ENCODE peak calls at places on chromosomes 16 and 17, in eight cellular contexts. E is RWPE1, H is uterus, W is tibial artery, J is psoas muscle, M is mucosa of descending colon, Z is H9, G is BJ. L is an unnamed sample.

GRCh38 chr17:28745777-28746473 is 2.1 kb downstream of the TRAF4 start:
- DNase-seq in E (peak), H (no peak), W (no peak), J (no peak), M (peak), Z (peak), G (no peak), L (no peak)

GRCh38 chr17:31295489-31295871 is 1.6 kb downstream of the OMG start:
- DNase-seq in E (no peak), H (no peak), W (no peak), J (no peak), M (no peak), Z (no peak), G (no peak), L (no peak)

GRCh38 chr17:29579866-29580771 is 9.3 kb downstream of the GIT1 start:
- DNase-seq in E (peak), H (peak), W (peak), J (peak), M (peak), Z (peak), G (no peak), L (peak)

GRCh38 chr17:44905006-44906000 is 6.1 kb upstream of the EFTUD2 start:
- DNase-seq in E (no peak), H (no peak), W (peak), J (no peak), M (no peak), Z (no peak), G (no peak), L (no peak)

GRCh38 chr16:86507173-86508027 is 2.9 kb upstream of the FOXF1 start:
- DNase-seq in E (no peak), H (no peak), W (no peak), J (no peak), M (no peak), Z (no peak), G (no peak), L (no peak)

GRCh38 chr16:15141586-15141985 is 47.5 kb upstream of the RRN3 start:
- DNase-seq in E (no peak), H (no peak), W (peak), J (no peak), M (no peak), Z (no peak), G (no peak), L (no peak)

GRCh38 chr17:27315796-27316465 is 22.0 kb downstream of the WSB1 start:
- DNase-seq in E (no peak), H (no peak), W (no peak), J (no peak), M (no peak), Z (no peak), G (no peak), L (no peak)

GRCh38 chr16:3283525-3284447 is 495 bp downstream of the ZNF263 start:
- DNase-seq in E (no peak), H (no peak), W (peak), J (peak), M (peak), Z (no peak), G (no peak), L (peak)

GRCh38 chr17:41404024-41404651 is 6.7 kb upstream of the KRT31 start:
- DNase-seq in E (peak), H (no peak), W (no peak), J (no peak), M (no peak), Z (no peak), G (peak), L (no peak)

DNA sequence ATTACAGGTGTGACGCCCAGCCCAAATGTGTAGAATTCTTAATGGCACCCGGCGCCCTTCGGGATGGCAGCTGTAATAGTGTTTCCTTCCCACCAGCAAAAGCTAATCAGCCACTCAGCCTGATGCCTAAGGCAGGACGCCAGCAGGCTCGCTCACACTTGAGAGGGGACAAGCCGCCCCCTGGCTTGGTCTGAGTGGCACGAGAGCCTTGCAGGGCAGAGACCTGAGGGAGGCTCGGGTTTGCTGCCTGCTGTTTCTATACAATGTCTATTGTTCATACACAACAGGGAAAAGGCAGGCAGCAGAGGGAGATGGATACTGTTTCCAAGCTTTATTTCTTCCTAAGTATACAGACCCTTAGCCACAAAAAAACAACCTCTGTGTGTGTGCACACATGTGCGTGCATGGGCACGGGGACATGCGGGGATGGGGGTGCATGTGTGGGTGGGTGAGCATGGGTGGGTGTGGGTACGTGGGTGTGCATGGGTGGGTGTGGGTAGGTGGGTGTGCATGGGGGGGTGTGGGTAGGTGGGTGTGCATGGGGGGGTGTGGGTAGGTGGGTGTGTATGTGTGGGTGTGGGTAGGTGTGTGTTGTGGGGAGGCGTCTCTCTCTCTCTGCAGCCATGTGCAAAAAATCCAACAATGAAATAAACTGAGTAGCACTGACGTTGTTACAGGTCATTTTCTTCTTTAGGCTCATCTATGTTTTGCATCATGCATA is 10.0 kb downstream of the SLC38A8 start:
- DNase-seq in E (no peak), H (no peak), W (no peak), J (no peak), M (no peak), Z (no peak), G (no peak), L (no peak)
- TF ChIP-seq CTCF in E (no peak), H (no peak), W (no peak), J (no peak), M (no peak), Z (no peak), G (no peak), L (no peak)

DNA sequence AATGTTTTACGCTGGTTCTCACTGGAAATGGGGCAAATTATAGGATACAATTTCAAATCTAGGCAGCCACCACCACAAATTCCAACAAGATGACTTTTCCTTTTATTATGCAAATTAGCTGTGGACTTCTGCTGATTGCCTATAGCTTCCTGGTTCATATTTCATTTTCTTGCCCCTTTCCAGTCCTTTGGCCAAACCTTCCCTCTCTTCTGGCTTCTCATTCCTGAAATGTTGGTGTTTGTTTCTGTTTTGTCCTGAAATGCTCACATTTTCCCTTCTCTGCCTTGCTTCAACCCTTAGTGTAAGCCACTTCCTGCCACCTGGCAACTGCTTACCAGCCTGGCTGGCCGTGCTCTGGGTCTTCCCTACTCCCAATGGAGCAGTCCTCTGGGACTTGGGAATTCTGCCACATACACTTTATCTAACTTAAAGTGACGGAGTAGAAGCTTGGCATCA is 14.0 kb downstream of the PRSS54 start:
- DNase-seq in E (peak), H (no peak), W (no peak), J (no peak), M (no peak), Z (no peak), G (no peak), L (no peak)
- TF ChIP-seq CTCF in E (no peak), H (no peak), W (no peak), J (no peak), M (no peak), Z (no peak), G (no peak), L (no peak)

GRCh38 chr17:69246726-69247375 is 18.2 kb upstream of the ABCA10 start:
- DNase-seq in E (peak), H (no peak), W (no peak), J (no peak), M (no peak), Z (no peak), G (no peak), L (no peak)
- TF ChIP-seq CTCF in E (peak), H (peak), W (peak), J (peak), M (no peak), Z (peak), G (peak), L (peak)

GRCh38 chr17:65249774-65250173 is 112.6 kb downstream of the RGS9 start:
- DNase-seq in E (no peak), H (no peak), W (no peak), J (no peak), M (no peak), Z (no peak), G (no peak), L (no peak)
- TF ChIP-seq CTCF in E (no peak), H (no peak), W (no peak), J (no peak), M (no peak), Z (no peak), G (no peak), L (no peak)

GRCh38 chr17:50149425-50150353 is 788 bp downstream of the PPP1R9B start:
- DNase-seq in E (no peak), H (peak), W (peak), J (peak), M (peak), Z (peak), G (no peak), L (peak)
- TF ChIP-seq CTCF in E (no peak), H (no peak), W (peak), J (peak), M (no peak), Z (no peak), G (no peak), L (no peak)

L was measured in progenitor cell of endocrine pancreas.